ENCODE peak calls at places on chromosomes 1 and 21, in four cellular contexts. T is fibroblast of lung, B is upper lobe of right lung, G is HAP-1. I is an unnamed sample.

GRCh38 chr1:168977618-168978017 is 128.9 kb upstream of the ATP1B1 start:
- DNase-seq in T (no peak), B (no peak), G (no peak), I (no peak)

GRCh38 chr1:155184835-155185782 is 11.5 kb downstream of the TRIM46 start:
- DNase-seq in T (no peak), B (peak; percentile 84), G (peak; percentile 8), I (peak; percentile 47)

GRCh38 chr1:173475564-173476196 is 1.5 kb upstream of the PRDX6 start:
- DNase-seq in T (peak; percentile 80), B (no peak), G (peak; percentile 21), I (no peak)

GRCh38 chr21:35010450-35010849 is 38.7 kb downstream of the RUNX1 start:
- DNase-seq in T (no peak), B (no peak), G (no peak), I (no peak)

GRCh38 chr21:38438476-38438893 is 59.8 kb downstream of the ERG start:
- DNase-seq in T (peak; percentile 47), B (peak; percentile 81), G (no peak), I (peak; percentile 52)

GRCh38 chr21:37264808-37265207 is 2.3 kb downstream of the VPS26C start:
- DNase-seq in T (no peak), B (no peak), G (no peak), I (no peak)

GRCh38 chr1:13642306-13643004 is 57.5 kb upstream of the PRDM2 start:
- DNase-seq in T (no peak), B (no peak), G (no peak), I (no peak)

GRCh38 chr1:43256675-43257570 is 12.9 kb upstream of the TMEM125 start:
- DNase-seq in T (no peak), B (peak; percentile 74), G (no peak), I (no peak)

GRCh38 chr21:20645344-20645743 is 352.9 kb upstream of the NCAM2 start:
- DNase-seq in T (no peak), B (no peak), G (no peak), I (no peak)

GRCh38 chr1:31371560-31371959 is 1.3 kb downstream of the FABP3 start:
- DNase-seq in T (peak; percentile 29), B (no peak), G (no peak), I (no peak)

GRCh38 chr1:100891380-100891779 is 3.3 kb downstream of the EXTL2 start:
- DNase-seq in T (no peak), B (no peak), G (no peak), I (no peak)

GRCh38 chr1:159867322-159868064 is 5.0 kb upstream of the VSIG8 start:
- DNase-seq in T (peak; percentile 27), B (peak; percentile 86), G (no peak), I (no peak)

GRCh38 chr21:45892156-45892919 is 89.2 kb upstream of the COL6A1 start:
- DNase-seq in T (no peak), B (no peak), G (no peak), I (peak; percentile 4)

GRCh38 chr1:228752604-228753132 is 17.4 kb downstream of the RHOU start:
- DNase-seq in T (no peak), B (no peak), G (no peak), I (no peak)
- H3K27me3 ChIP-seq in T (no peaks in the 10 kb centered on the region), B (peaks cover 5% of the 10 kb centered on the region), G (peaks cover 6% of the 10 kb centered on the region), I (no peaks in the 10 kb centered on the region)

GRCh38 chr1:150751443-150751842 is 14.1 kb downstream of the CTSS start:
- DNase-seq in T (no peak), B (no peak), G (no peak), I (no peak)
- H3K36me3 ChIP-seq in T (no peaks in the 10 kb centered on the region), B (peaks cover 76% of the 10 kb centered on the region), G (no peaks in the 10 kb centered on the region), I (no peaks in the 10 kb centered on the region)

GRCh38 chr1:167634435-167634834 is 4.4 kb downstream of the RCSD1 start:
- DNase-seq in T (no peak), B (no peak), G (no peak), I (no peak)
- H3K4me1 ChIP-seq in T (peaks cover 5% of the 10 kb centered on the region), B (peaks cover 31% of the 10 kb centered on the region), G (peaks cover 6% of the 10 kb centered on the region), I (no peaks in the 10 kb centered on the region)

GRCh38 chr1:90728656-90729257 is 11.7 kb upstream of the BARHL2 start:
- DNase-seq in T (no peak), B (no peak), G (no peak), I (no peak)

GRCh38 chr1:90725961-90726715 is 9.0 kb upstream of the BARHL2 start:
- DNase-seq in T (peak; percentile 20), B (no peak), G (no peak), I (no peak)

GRCh38 chr1:90726716-90727480 is 9.8 kb upstream of the BARHL2 start:
- DNase-seq in T (no peak), B (no peak), G (no peak), I (no peak)

GRCh38 chr1:90729484-90730246 is 12.6 kb upstream of the BARHL2 start:
- DNase-seq in T (no peak), B (no peak), G (peak; percentile 18), I (no peak)

GRCh38 chr1:90727917-90728655 is 11.0 kb upstream of the BARHL2 start:
- DNase-seq in T (no peak), B (no peak), G (no peak), I (no peak)
- H3K27me3 ChIP-seq in T (peaks cover 85% of the 10 kb centered on the region), B (peaks cover 97% of the 10 kb centered on the region), G (peaks cover 12% of the 10 kb centered on the region), I (peaks cover 88% of the 10 kb centered on the region)

GRCh38 chr1:234969630-234970370 is 158.8 kb downstream of the TOMM20 start:
- DNase-seq in T (peak; percentile 71), B (peak; percentile 79), G (no peak), I (peak; percentile 77)

GRCh38 chr1:234965128-234965527 is 163.5 kb downstream of the TOMM20 start:
- DNase-seq in T (peak; percentile 56), B (no peak), G (no peak), I (no peak)

GRCh38 chr1:234969011-234969441 is 159.6 kb downstream of the TOMM20 start:
- DNase-seq in T (no peak), B (no peak), G (no peak), I (no peak)

GRCh38 chr1:234968470-234968869 is 160.2 kb downstream of the TOMM20 start:
- DNase-seq in T (no peak), B (no peak), G (no peak), I (peak; percentile 57)

GRCh38 chr1:234967121-234967520 is 161.5 kb downstream of the TOMM20 start:
- DNase-seq in T (no peak), B (no peak), G (no peak), I (no peak)
- H3K36me3 ChIP-seq in T (no peaks in the 10 kb centered on the region), B (no peaks in the 10 kb centered on the region), G (no peaks in the 10 kb centered on the region), I (no peaks in the 10 kb centered on the region)

DNA sequence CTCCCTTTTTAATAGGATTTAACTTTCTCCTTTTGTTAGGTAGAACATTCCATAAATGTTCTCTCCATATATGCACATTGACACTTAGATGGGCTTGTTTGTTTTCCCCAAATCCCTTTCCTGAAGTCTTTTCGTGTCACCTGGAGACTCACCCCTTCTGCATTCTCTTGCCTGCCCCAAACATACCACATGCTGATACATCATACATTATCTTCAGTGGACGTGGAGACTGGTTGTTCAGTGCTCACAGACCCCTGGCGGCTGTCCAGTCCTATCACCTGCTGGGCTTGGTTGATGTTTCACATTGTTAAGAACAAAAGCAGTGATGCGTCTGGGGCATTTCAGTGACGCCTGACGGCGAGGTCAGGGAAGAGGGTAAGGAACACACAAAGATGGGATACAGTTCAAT is 22.2 kb downstream of the FMOD start:
- DNase-seq in T (no peak), B (peak; percentile 67), G (peak; percentile 83), I (no peak)
- H3K4me1 ChIP-seq in T (peaks cover 2% of the 10 kb centered on the region), B (peaks cover 34% of the 10 kb centered on the region), G (peaks cover 43% of the 10 kb centered on the region), I (peaks cover 22% of the 10 kb centered on the region)

DNA sequence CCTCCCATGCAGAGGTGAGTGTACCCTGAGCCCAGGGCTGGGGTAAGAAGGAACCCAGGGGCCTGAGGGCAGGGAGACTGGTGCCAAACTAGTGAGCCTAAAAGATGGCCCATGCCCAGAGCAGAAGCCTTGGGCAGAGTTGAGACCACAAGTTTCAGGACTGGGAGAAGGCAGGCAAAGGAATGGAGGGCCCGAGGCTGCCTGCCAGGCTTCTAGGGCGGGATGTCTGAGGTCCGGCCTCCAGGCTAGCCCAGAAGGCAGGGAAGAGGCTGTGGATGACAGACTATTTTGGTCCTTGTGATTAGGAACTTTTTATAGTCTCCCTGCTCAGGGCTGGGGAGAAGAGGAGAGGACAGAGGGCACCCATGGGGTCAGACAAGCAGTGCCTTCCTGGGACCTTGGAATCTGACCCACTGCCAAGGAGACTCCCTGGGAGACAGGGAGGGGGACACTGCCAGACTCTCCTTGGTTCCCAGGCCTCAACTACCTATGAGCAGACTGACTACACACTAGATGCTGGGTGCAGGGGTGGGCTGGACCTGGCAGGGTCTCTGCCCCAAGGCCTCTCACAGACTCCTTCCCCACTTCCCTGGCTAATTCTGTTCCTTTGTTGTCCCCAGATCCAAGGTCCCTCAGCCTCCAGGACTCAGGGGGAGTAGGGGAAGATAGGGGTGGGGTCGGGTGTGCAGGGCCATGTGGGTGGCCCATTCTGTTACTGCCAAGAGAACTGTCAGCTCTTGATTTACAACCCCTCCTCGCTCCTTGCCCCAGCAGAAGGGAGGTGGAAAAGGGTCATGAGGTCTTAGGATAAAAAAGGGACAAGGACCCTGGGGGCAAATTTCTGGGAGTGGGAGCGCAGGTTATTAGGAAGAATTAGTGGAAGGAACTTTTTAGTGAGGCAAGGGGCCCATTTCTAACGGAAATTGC is 497 bp downstream of the FAM110D start:
- DNase-seq in T (no peak), B (peak; percentile 53), G (no peak), I (no peak)
- H3K27me3 ChIP-seq in T (peaks cover 10% of the 10 kb centered on the region), B (peaks cover 17% of the 10 kb centered on the region), G (no peaks in the 10 kb centered on the region), I (peaks cover 21% of the 10 kb centered on the region)

GRCh38 chr1:25575191-25575590 is 31.8 kb downstream of the LDLRAP1 start:
- DNase-seq in T (no peak), B (no peak), G (no peak), I (no peak)

GRCh38 chr1:25572107-25572506 is 28.7 kb downstream of the LDLRAP1 start:
- DNase-seq in T (no peak), B (peak; percentile 40), G (no peak), I (no peak)

GRCh38 chr1:25573961-25574360 is 30.6 kb downstream of the LDLRAP1 start:
- DNase-seq in T (no peak), B (no peak), G (no peak), I (no peak)

GRCh38 chr1:25572708-25573590 is 29.5 kb downstream of the LDLRAP1 start:
- DNase-seq in T (peak; percentile 44), B (peak; percentile 74), G (peak; percentile 79), I (peak; percentile 77)

GRCh38 chr1:25573591-25573930 is 30.2 kb downstream of the LDLRAP1 start:
- DNase-seq in T (no peak), B (no peak), G (no peak), I (no peak)
- H3K36me3 ChIP-seq in T (no peaks in the 10 kb centered on the region), B (no peaks in the 10 kb centered on the region), G (no peaks in the 10 kb centered on the region), I (no peaks in the 10 kb centered on the region)